ENCODE peak calls at places on chromosomes 12 and 14, in seven cellular contexts. L is cardiac fibroblast, M is fibroblast of the aortic adventitia, U is OCI-LY7, F is activated B cell treated with CpG ODN at 0.5 μM for 24 hours, V is A549, K is cardiac muscle cell. E is an unnamed sample.
A peak's percentile ranks its signal among the peaks of the same experiment; 100 is the strongest.

GRCh38 chr14:44453433-44454171 is 53.5 kb downstream of the FSCB start:
- DNase-seq in L (no peak), M (no peak), U (no peak), F (no peak), V (peak; percentile 6), K (no peak), E (no peak)

GRCh38 chr14:76742185-76742584 is 19.1 kb upstream of the VASH1 start:
- DNase-seq in L (no peak), M (no peak), U (no peak), F (no peak), V (no peak), K (no peak), E (no peak)

GRCh38 chr14:68391292-68392014 is 401.4 kb downstream of the ZFP36L1 start:
- DNase-seq in L (peak; percentile 86), M (peak; percentile 92), U (no peak), F (no peak), V (no peak), K (no peak), E (no peak)

GRCh38 chr12:100858658-100859057 is 64.1 kb downstream of the ANO4 start:
- DNase-seq in L (peak; percentile 23), M (peak; percentile 10), U (no peak), F (no peak), V (no peak), K (no peak), E (no peak)

GRCh38 chr12:96294831-96295230 is 100.7 kb downstream of the ELK3 start:
- DNase-seq in L (peak; percentile 53), M (peak; percentile 46), U (no peak), F (no peak), V (no peak), K (no peak), E (no peak)

GRCh38 chr14:75911883-75912282 is 69.9 kb downstream of the TGFB3 start:
- DNase-seq in L (peak; percentile 69), M (peak; percentile 68), U (no peak), F (no peak), V (no peak), K (peak; percentile 79), E (no peak)

GRCh38 chr12:54036620-54037359 is 3.9 kb downstream of the HOXC5 start:
- DNase-seq in L (no peak), M (no peak), U (peak; percentile 34), F (no peak), V (peak; percentile 57), K (no peak), E (no peak)

GRCh38 chr14:68539311-68539737 is 253.5 kb downstream of the ZFP36L1 start:
- DNase-seq in L (no peak), M (no peak), U (no peak), F (no peak), V (no peak), K (peak; percentile 25), E (no peak)

GRCh38 chr12:93802698-93803097 is 125.5 kb downstream of the CRADD start:
- DNase-seq in L (peak; percentile 47), M (peak; percentile 59), U (no peak), F (no peak), V (no peak), K (peak; percentile 31), E (no peak)

GRCh38 chr12:81330480-81330879 is 252.6 kb downstream of the ACSS3 start:
- DNase-seq in L (peak; percentile 8), M (no peak), U (no peak), F (no peak), V (no peak), K (no peak), E (no peak)
- TF ChIP-seq CTCF in L (no peak), M (no peak), U (peak; percentile 39), F (no peak), V (no peak), K (no peak), E (no peak)

DNA sequence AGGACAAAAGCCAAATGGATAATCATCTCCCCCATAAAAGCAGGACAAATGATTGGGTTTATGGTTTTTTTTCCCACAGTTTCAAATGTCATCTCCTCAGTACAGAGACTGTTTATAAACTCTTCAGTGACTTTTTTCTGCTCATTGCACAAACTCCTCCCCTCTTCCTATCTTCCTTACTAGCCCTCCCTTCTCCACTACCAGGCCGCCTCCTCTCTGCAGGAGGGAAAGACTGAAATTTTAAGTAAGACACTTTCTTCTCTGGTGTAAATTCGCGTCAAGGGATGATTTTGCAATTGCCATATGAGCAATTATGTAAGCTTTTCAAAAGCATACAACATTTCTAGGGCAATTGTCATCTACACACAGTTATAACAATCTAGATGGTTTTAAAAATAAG is 37.0 kb downstream of the BTG1 start:
- DNase-seq in L (peak; percentile 78), M (peak; percentile 33), U (no peak), F (no peak), V (peak; percentile 42), K (peak; percentile 47), E (no peak)
- TF ChIP-seq CTCF in L (no peak), M (no peak), U (no peak), F (no peak), V (no peak), K (no peak), E (no peak)

DNA sequence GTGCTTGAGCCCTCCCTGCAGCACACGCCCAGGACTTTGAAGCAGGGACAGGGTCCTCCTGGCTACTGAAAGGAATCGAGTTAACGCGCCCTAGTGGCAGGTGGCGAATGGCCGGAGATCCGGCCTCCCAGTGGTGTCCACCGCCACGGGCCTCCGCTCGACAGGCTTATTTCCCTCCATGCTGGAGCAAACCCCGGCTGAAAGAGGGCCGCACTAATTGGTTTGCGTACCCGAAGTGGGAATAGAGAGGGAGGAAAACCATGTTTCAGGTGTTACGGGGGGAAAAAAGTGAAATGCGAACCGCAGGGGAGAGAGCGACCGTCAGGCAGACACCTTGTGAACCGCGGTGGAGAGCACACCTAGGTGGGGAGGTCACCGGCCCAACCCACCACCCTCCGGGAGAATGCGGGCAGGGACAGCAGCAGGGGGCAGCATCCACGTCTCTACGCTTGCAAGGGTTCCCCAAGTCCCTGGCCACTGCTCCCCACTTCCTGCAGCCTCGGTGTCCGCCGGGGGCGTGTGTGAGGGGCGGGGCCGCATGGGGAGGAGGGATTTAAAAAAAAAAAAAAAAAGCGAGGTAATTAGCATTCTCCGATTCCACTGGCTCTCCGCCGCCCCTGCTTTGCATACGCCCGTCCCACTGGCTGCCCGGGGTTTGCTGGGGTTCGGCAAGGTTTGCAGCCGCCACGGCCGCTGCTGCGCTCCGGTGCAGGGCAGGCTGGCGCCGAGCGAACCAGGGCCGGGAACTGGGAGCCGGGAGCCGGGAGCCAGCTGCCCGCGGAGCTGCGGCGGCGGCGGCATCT is 224.6 kb upstream of the CRY1 start:
- DNase-seq in L (peak; percentile 87), M (peak; percentile 90), U (no peak), F (peak; percentile 21), V (peak; percentile 91), K (peak; percentile 96), E (peak; percentile 82)
- TF ChIP-seq CTCF in L (peak; percentile 24), M (peak; percentile 5), U (no peak), F (no peak), V (peak; percentile 60), K (no peak), E (peak; percentile 57)

GRCh38 chr12:43501705-43502104 is 50.3 kb downstream of the ADAMTS20 start:
- DNase-seq in L (peak; percentile 54), M (peak; percentile 53), U (peak; percentile 10), F (no peak), V (peak; percentile 33), K (peak; percentile 16), E (no peak)
- TF ChIP-seq CTCF in L (peak; percentile 42), M (peak; percentile 63), U (peak; percentile 74), F (no peak), V (peak; percentile 44), K (peak; percentile 51), E (peak; percentile 62)

DNA sequence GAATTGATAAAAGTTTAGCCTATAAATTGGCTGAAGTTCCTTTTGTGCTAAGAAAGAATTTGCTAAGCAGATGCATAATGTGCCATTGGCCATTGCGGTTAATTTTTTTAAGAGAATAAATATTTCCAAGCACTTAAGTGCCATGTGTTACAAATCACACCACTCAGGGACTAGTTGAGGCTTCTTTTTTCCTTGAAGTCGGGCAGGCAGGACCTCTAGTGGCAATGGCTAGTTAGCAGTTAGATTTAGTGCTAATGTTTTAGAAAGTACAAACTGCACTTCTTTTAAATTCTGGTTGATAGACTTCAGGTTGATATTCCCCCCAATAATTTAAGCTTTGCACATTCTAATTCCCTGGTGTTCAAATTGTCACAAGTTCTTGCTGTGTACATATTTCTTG is 294.3 kb downstream of the APAF1 start:
- DNase-seq in L (peak; percentile 48), M (peak; percentile 50), U (peak; percentile 14), F (no peak), V (peak; percentile 48), K (peak; percentile 40), E (no peak)
- TF ChIP-seq CTCF in L (peak; percentile 38), M (peak; percentile 51), U (peak; percentile 70), F (no peak), V (peak; percentile 39), K (peak; percentile 55), E (peak; percentile 62)

E was measured in progenitor cell of endocrine pancreas.